ENCODE peak calls at places on chromosomes 4 and X, in six cellular contexts. One of them, this sample, is unnamed.
A peak's percentile ranks its signal among the peaks of the same experiment; 100 is the strongest.

GRCh38 chr4:26083987-26084386 is 170.0 kb downstream of the SMIM20 start:
- DNase-seq in K562: no peak
- DNase-seq in A549: no peak
- DNase-seq in lower leg skin: no peak
- DNase-seq in NB4: peak; percentile 41
- DNase-seq in upper lobe of left lung: peak; percentile 46
- DNase-seq in this sample: no peak

GRCh38 chr4:170271723-170272122 is 182.0 kb upstream of the AADAT start:
- DNase-seq in K562: no peak
- DNase-seq in upper lobe of left lung: no peak
- DNase-seq in lower leg skin: no peak
- DNase-seq in NB4: no peak
- DNase-seq in A549: no peak
- DNase-seq in this sample: no peak

GRCh38 chrX:134247492-134247891 is 10.5 kb downstream of the CCDC160 start:
- DNase-seq in K562: no peak
- DNase-seq in upper lobe of left lung: no peak
- DNase-seq in A549: no peak
- DNase-seq in NB4: no peak
- DNase-seq in lower leg skin: no peak
- DNase-seq in this sample: no peak

GRCh38 chr4:53644607-53645006 is 53.3 kb upstream of the LNX1 start:
- DNase-seq in K562: no peak
- DNase-seq in A549: no peak
- DNase-seq in upper lobe of left lung: peak; percentile 74
- DNase-seq in NB4: peak; percentile 32
- DNase-seq in lower leg skin: no peak
- DNase-seq in this sample: no peak

GRCh38 chr4:99998062-99998880 is 48.2 kb upstream of the H2AZ1 start:
- DNase-seq in NB4: peak; percentile 12
- DNase-seq in K562: peak; percentile 20
- DNase-seq in lower leg skin: no peak
- DNase-seq in A549: peak; percentile 34
- DNase-seq in upper lobe of left lung: no peak
- DNase-seq in this sample: no peak

GRCh38 chr4:140135529-140136021 is 18.4 kb downstream of the MAML3 start:
- DNase-seq in upper lobe of left lung: no peak
- DNase-seq in lower leg skin: no peak
- DNase-seq in NB4: no peak
- DNase-seq in A549: peak; percentile 58
- DNase-seq in K562: peak; percentile 8
- DNase-seq in this sample: no peak

GRCh38 chr4:36394352-36394903 is 113.0 kb downstream of the DTHD1 start:
- DNase-seq in lower leg skin: no peak
- DNase-seq in A549: peak; percentile 10
- DNase-seq in K562: no peak
- DNase-seq in upper lobe of left lung: no peak
- DNase-seq in NB4: no peak
- DNase-seq in this sample: no peak

GRCh38 chr4:11728165-11728564 is 299.5 kb upstream of the HS3ST1 start:
- DNase-seq in upper lobe of left lung: no peak
- DNase-seq in NB4: no peak
- DNase-seq in lower leg skin: no peak
- DNase-seq in A549: no peak
- DNase-seq in K562: no peak
- DNase-seq in this sample: no peak

GRCh38 chrX:68196939-68197791 is 236.1 kb downstream of the OPHN1 start:
- DNase-seq in upper lobe of left lung: peak; percentile 24
- DNase-seq in A549: peak; percentile 71
- DNase-seq in lower leg skin: no peak
- DNase-seq in K562: peak; percentile 63
- DNase-seq in NB4: peak; percentile 45
- DNase-seq in this sample: peak; percentile 34

GRCh38 chrX:1618689-1619088 is 3.8 kb downstream of the ASMT start:
- DNase-seq in K562: no peak
- DNase-seq in NB4: no peak
- DNase-seq in A549: no peak
- DNase-seq in upper lobe of left lung: no peak
- DNase-seq in lower leg skin: no peak
- DNase-seq in this sample: no peak

GRCh38 chrX:13256562-13256961 is 63.3 kb downstream of the ATXN3L start:
- DNase-seq in lower leg skin: no peak
- DNase-seq in A549: no peak
- DNase-seq in K562: no peak
- DNase-seq in upper lobe of left lung: no peak
- DNase-seq in NB4: no peak
- DNase-seq in this sample: no peak

GRCh38 chrX:103774070-103774642 is 2.5 kb upstream of the PLP1 start:
- DNase-seq in K562: no peak
- DNase-seq in lower leg skin: peak; percentile 31
- DNase-seq in NB4: peak; percentile 10
- DNase-seq in A549: peak; percentile 42
- DNase-seq in upper lobe of left lung: no peak
- DNase-seq in this sample: no peak

GRCh38 chr4:124318292-124318691 is 394.2 kb downstream of the ANKRD50 start:
- DNase-seq in NB4: no peak
- DNase-seq in A549: no peak
- DNase-seq in K562: no peak
- DNase-seq in lower leg skin: no peak
- DNase-seq in upper lobe of left lung: no peak
- DNase-seq in this sample: no peak

GRCh38 chrX:105299286-105299685 is 78.8 kb upstream of the TEX13A start:
- DNase-seq in upper lobe of left lung: no peak
- DNase-seq in lower leg skin: no peak
- DNase-seq in A549: no peak
- DNase-seq in K562: no peak
- DNase-seq in NB4: no peak
- DNase-seq in this sample: no peak

GRCh38 chr4:155106629-155107028 is 101.8 kb upstream of the NPY2R start:
- DNase-seq in K562: no peak
- DNase-seq in A549: no peak
- DNase-seq in NB4: no peak
- DNase-seq in upper lobe of left lung: no peak
- DNase-seq in lower leg skin: no peak
- DNase-seq in this sample: no peak

GRCh38 chrX:107684956-107685385 is 56.7 kb downstream of the PRPS1 start:
- DNase-seq in upper lobe of left lung: peak; percentile 98
- DNase-seq in NB4: peak; percentile 97
- DNase-seq in lower leg skin: peak; percentile 95
- DNase-seq in K562: peak; percentile 81
- DNase-seq in A549: peak; percentile 39
- DNase-seq in this sample: peak; percentile 1

GRCh38 chrX:136646602-136647239 is 1.2 kb upstream of the CD40LG start:
- DNase-seq in K562: no peak
- DNase-seq in lower leg skin: no peak
- DNase-seq in A549: no peak
- DNase-seq in upper lobe of left lung: no peak
- DNase-seq in NB4: no peak
- DNase-seq in this sample: no peak

GRCh38 chr4:20395160-20395773 is 143.6 kb downstream of the SLIT2 start:
- DNase-seq in K562: peak; percentile 40
- DNase-seq in upper lobe of left lung: peak; percentile 23
- DNase-seq in A549: peak; percentile 36
- DNase-seq in lower leg skin: no peak
- DNase-seq in NB4: peak; percentile 52
- DNase-seq in this sample: peak; percentile 57

GRCh38 chr4:80186666-80187065 is 10.6 kb upstream of the PRDM8 start:
- DNase-seq in K562: no peak
- DNase-seq in upper lobe of left lung: no peak
- DNase-seq in NB4: no peak
- DNase-seq in A549: no peak
- DNase-seq in lower leg skin: no peak
- DNase-seq in this sample: no peak

GRCh38 chr4:111847256-111848108 is 297.8 kb upstream of the FAM241A start:
- DNase-seq in upper lobe of left lung: no peak
- DNase-seq in NB4: peak; percentile 11
- DNase-seq in lower leg skin: no peak
- DNase-seq in K562: no peak
- DNase-seq in A549: no peak
- DNase-seq in this sample: no peak

GRCh38 chr4:8414377-8414776 is 26.1 kb downstream of the ACOX3 start:
- DNase-seq in lower leg skin: no peak
- DNase-seq in A549: no peak
- DNase-seq in NB4: no peak
- DNase-seq in K562: no peak
- DNase-seq in upper lobe of left lung: no peak
- DNase-seq in this sample: no peak

GRCh38 chr4:165609653-165610052 is 230.8 kb downstream of the CPE start:
- DNase-seq in NB4: no peak
- DNase-seq in upper lobe of left lung: no peak
- DNase-seq in K562: no peak
- DNase-seq in lower leg skin: no peak
- DNase-seq in A549: no peak
- DNase-seq in this sample: no peak

GRCh38 chr4:169612869-169613859 is 781 bp upstream of the NEK1 start:
- DNase-seq in K562: peak; percentile 89
- DNase-seq in lower leg skin: peak; percentile 95
- DNase-seq in upper lobe of left lung: peak; percentile 79
- DNase-seq in A549: peak; percentile 77
- DNase-seq in NB4: peak; percentile 79
- DNase-seq in this sample: peak; percentile 88

GRCh38 chr4:143382539-143382938 is 45.9 kb downstream of the GAB1 start:
- DNase-seq in upper lobe of left lung: no peak
- DNase-seq in NB4: no peak
- DNase-seq in K562: no peak
- DNase-seq in A549: no peak
- DNase-seq in lower leg skin: no peak
- DNase-seq in this sample: no peak

GRCh38 chrX:67601771-67602170 is 58.0 kb downstream of the AR start:
- DNase-seq in upper lobe of left lung: no peak
- DNase-seq in lower leg skin: no peak
- DNase-seq in NB4: no peak
- DNase-seq in A549: no peak
- DNase-seq in K562: no peak
- DNase-seq in this sample: no peak

DNA sequence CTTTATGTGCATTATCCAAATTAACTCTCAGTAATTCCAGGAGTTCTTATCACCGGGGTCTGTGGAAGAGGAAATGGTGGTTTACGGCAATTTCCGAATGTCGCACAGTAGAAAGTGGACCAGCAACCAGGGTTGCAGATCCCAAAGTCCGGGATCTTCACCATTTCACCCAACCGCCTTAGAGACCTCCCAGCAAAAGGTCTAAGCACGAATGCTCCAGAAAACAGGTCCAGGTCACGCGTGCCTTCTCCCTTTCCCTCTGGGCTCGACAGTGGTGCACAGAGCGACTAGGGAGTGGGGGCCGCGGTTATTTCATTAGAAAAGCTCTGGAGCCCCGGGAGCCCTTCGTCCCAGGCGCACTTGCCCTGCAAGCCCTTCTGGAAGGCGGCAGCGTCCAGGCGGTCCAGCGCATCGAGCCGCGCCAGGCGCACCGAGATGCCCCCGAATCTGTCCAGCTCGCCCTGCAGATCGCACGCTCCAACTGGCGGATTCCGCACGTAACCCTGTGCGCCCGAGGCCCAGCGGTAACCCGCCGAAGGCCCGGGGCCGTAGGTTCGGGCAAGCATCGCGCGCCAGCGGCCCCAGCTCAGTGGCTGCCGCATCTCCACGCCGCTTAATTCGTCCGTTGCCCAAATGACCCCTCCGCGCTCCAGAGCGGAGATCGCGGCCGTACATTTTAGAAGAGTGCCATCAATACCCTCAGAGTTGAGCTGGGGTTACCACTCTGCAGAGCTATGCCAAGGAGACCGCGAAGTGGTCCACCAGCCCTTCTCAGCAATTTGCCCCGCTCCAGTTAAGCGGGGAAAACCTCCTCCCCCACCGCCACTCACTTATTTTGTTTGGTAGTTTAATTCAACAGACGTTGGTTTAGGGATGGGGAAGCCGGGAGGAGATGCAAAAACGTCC is at the start of gene NUDT6:
- DNase-seq in K562: peak; percentile 80
- DNase-seq in upper lobe of left lung: peak; percentile 56
- DNase-seq in A549: peak; percentile 74
- DNase-seq in NB4: peak; percentile 83
- DNase-seq in lower leg skin: peak; percentile 85
- DNase-seq in this sample: peak; percentile 80
- TF ChIP-seq POLR2A in K562: peak; percentile 52
- TF ChIP-seq POLR2A in upper lobe of left lung: no peak
- TF ChIP-seq POLR2A in A549: peak; percentile 29
- TF ChIP-seq POLR2A in NB4: peak; percentile 7
- TF ChIP-seq POLR2A in lower leg skin: no peak
- TF ChIP-seq POLR2A in this sample: no peak

GRCh38 chr4:146521543-146522097 is at the start of gene SLC10A7:
- DNase-seq in A549: peak; percentile 55
- DNase-seq in NB4: peak; percentile 86
- DNase-seq in upper lobe of left lung: peak; percentile 77
- DNase-seq in K562: peak; percentile 87
- DNase-seq in lower leg skin: peak; percentile 93
- DNase-seq in this sample: peak; percentile 86
- TF ChIP-seq POLR2A in A549: no peak
- TF ChIP-seq POLR2A in NB4: no peak
- TF ChIP-seq POLR2A in upper lobe of left lung: no peak
- TF ChIP-seq POLR2A in K562: peak; percentile 67
- TF ChIP-seq POLR2A in lower leg skin: no peak
- TF ChIP-seq POLR2A in this sample: no peak

GRCh38 chrX:44542567-44543325 is at the start of gene FUNDC1:
- DNase-seq in K562: peak; percentile 96
- DNase-seq in lower leg skin: peak; percentile 98
- DNase-seq in upper lobe of left lung: peak; percentile 95
- DNase-seq in A549: peak; percentile 97
- DNase-seq in NB4: peak; percentile 94
- DNase-seq in this sample: peak; percentile 92
- TF ChIP-seq POLR2A in K562: peak; percentile 74
- TF ChIP-seq POLR2A in lower leg skin: no peak
- TF ChIP-seq POLR2A in upper lobe of left lung: peak; percentile 39
- TF ChIP-seq POLR2A in A549: peak; percentile 34
- TF ChIP-seq POLR2A in NB4: no peak
- TF ChIP-seq POLR2A in this sample: peak; percentile 51

DNA sequence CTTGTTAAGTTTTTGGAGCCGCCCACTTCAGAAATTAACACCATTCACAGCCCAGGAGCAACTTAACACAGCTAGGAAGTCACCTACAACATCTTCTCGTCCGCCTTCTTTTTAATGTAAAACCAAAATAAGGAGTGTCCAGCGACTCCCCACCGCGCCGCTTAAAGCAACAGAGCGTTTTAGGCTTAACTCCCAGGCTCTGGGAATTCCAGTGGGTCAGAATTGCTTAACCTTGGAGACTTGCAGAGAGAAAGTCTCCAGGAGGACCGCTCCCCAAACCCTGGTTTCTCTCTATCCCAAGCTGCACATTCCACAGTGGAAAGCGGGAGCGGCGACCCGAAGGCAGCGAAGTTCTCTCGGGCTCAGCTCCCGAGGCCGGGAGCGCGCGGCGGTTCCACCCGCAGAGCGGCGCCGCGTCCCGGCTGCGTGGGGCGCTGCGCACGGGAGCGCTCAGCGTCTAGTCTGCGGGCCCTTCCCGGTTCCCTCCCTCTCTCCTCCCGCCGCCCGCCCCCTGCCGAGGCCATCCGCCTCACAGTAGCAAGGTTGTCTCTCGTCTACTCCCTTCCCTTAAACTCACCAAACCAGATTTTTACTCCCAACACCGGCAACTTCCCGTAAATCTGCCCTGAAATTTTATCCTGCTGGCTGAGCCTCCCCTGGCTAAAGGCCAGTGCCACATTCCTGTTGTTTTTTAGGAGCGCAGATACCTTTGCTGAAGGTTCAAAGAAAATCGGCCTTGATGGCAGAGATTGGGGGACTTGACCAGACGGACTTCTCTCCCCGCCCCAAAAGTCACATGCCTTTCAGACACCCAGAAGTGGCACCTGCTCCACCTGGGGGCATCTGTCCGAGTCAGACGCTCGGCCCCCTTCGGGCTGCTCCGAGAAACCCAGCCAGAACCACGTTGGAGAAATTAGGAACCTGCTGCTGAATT is at the start of gene RBM47:
- DNase-seq in lower leg skin: peak; percentile 94
- DNase-seq in upper lobe of left lung: peak; percentile 77
- DNase-seq in K562: peak; percentile 8
- DNase-seq in NB4: peak; percentile 57
- DNase-seq in A549: peak; percentile 76
- DNase-seq in this sample: no peak
- TF ChIP-seq POLR2A in lower leg skin: no peak
- TF ChIP-seq POLR2A in upper lobe of left lung: peak; percentile 52
- TF ChIP-seq POLR2A in K562: no peak
- TF ChIP-seq POLR2A in NB4: no peak
- TF ChIP-seq POLR2A in A549: peak; percentile 47
- TF ChIP-seq POLR2A in this sample: no peak

This sample was measured in erythroblast.